ENCODE peak calls at places on chromosomes 12 and 14, in five cellular contexts. One of them, this sample, is unnamed.

GRCh38 chr12:102294568-102294967 is 96.9 kb upstream of the PMCH start:
- DNase-seq in spleen: no peak
- DNase-seq in esophagus squamous epithelium: no peak
- DNase-seq in heart left ventricle: no peak
- DNase-seq in lung: no peak
- DNase-seq in this sample: no peak

GRCh38 chr14:95504135-95505029 is 12.1 kb downstream of the SYNE3 start:
- DNase-seq in spleen: peak
- DNase-seq in esophagus squamous epithelium: no peak
- DNase-seq in heart left ventricle: no peak
- DNase-seq in lung: no peak
- DNase-seq in this sample: no peak

GRCh38 chr14:37776791-37777499 is 181.5 kb downstream of the TTC6 start:
- DNase-seq in spleen: no peak
- DNase-seq in esophagus squamous epithelium: no peak
- DNase-seq in heart left ventricle: no peak
- DNase-seq in lung: no peak
- DNase-seq in this sample: no peak

GRCh38 chr12:14086838-14087237 is 105.4 kb upstream of the GRIN2B start:
- DNase-seq in spleen: no peak
- DNase-seq in esophagus squamous epithelium: no peak
- DNase-seq in heart left ventricle: no peak
- DNase-seq in lung: no peak
- DNase-seq in this sample: no peak

GRCh38 chr12:1593232-1594044 is 943 bp downstream of the FBXL14 start:
- DNase-seq in spleen: peak
- DNase-seq in esophagus squamous epithelium: no peak
- DNase-seq in heart left ventricle: peak
- DNase-seq in lung: peak
- DNase-seq in this sample: peak

GRCh38 chr14:99261916-99262787 is 9.8 kb downstream of the BCL11B start:
- DNase-seq in spleen: peak
- DNase-seq in esophagus squamous epithelium: no peak
- DNase-seq in heart left ventricle: no peak
- DNase-seq in lung: no peak
- DNase-seq in this sample: no peak

GRCh38 chr12:14651371-14651770 is 45.0 kb downstream of the GUCY2C start:
- DNase-seq in spleen: no peak
- DNase-seq in esophagus squamous epithelium: no peak
- DNase-seq in heart left ventricle: no peak
- DNase-seq in lung: no peak
- DNase-seq in this sample: no peak

GRCh38 chr12:3129301-3130052 is 52.3 kb downstream of the TSPAN9 start:
- DNase-seq in spleen: no peak
- DNase-seq in esophagus squamous epithelium: no peak
- DNase-seq in heart left ventricle: no peak
- DNase-seq in lung: no peak
- DNase-seq in this sample: no peak

GRCh38 chr12:76820888-76821482 is 57.1 kb downstream of the ZDHHC17 start:
- DNase-seq in spleen: no peak
- DNase-seq in esophagus squamous epithelium: no peak
- DNase-seq in heart left ventricle: no peak
- DNase-seq in lung: no peak
- DNase-seq in this sample: no peak

GRCh38 chr14:96508900-96509299 is 6.7 kb downstream of the PAPOLA start:
- DNase-seq in spleen: no peak
- DNase-seq in esophagus squamous epithelium: no peak
- DNase-seq in heart left ventricle: no peak
- DNase-seq in lung: no peak
- DNase-seq in this sample: no peak

GRCh38 chr12:100959481-100959880 is 164.9 kb downstream of the ANO4 start:
- DNase-seq in spleen: no peak
- DNase-seq in esophagus squamous epithelium: no peak
- DNase-seq in heart left ventricle: no peak
- DNase-seq in lung: no peak
- DNase-seq in this sample: no peak

GRCh38 chr12:111597731-111598636 is 1.1 kb downstream of the ATXN2 start:
- DNase-seq in spleen: peak
- DNase-seq in esophagus squamous epithelium: no peak
- DNase-seq in heart left ventricle: peak
- DNase-seq in lung: peak
- DNase-seq in this sample: peak

GRCh38 chr12:102879144-102879763 is 37.8 kb downstream of the PAH start:
- DNase-seq in spleen: no peak
- DNase-seq in esophagus squamous epithelium: no peak
- DNase-seq in heart left ventricle: no peak
- DNase-seq in lung: no peak
- DNase-seq in this sample: peak

GRCh38 chr14:76937181-76938091 is 91.1 kb downstream of the IRF2BPL start:
- DNase-seq in spleen: no peak
- DNase-seq in esophagus squamous epithelium: no peak
- DNase-seq in heart left ventricle: peak
- DNase-seq in lung: no peak
- DNase-seq in this sample: peak

GRCh38 chr12:112331891-112332290 is 50.3 kb downstream of the HECTD4 start:
- DNase-seq in spleen: no peak
- DNase-seq in esophagus squamous epithelium: no peak
- DNase-seq in heart left ventricle: no peak
- DNase-seq in lung: no peak
- DNase-seq in this sample: no peak

GRCh38 chr14:22887260-22887989 is 4.4 kb downstream of the REM2 start:
- DNase-seq in spleen: no peak
- DNase-seq in esophagus squamous epithelium: no peak
- DNase-seq in heart left ventricle: no peak
- DNase-seq in lung: peak
- DNase-seq in this sample: peak

GRCh38 chr12:50934371-50934851 is 17.9 kb upstream of the HIGD1C start:
- DNase-seq in spleen: no peak
- DNase-seq in esophagus squamous epithelium: no peak
- DNase-seq in heart left ventricle: no peak
- DNase-seq in lung: no peak
- DNase-seq in this sample: no peak

GRCh38 chr12:89949457-89950195 is 241.0 kb upstream of the ATP2B1 start:
- DNase-seq in spleen: no peak
- DNase-seq in esophagus squamous epithelium: no peak
- DNase-seq in heart left ventricle: no peak
- DNase-seq in lung: no peak
- DNase-seq in this sample: no peak

GRCh38 chr12:86261142-86261541 is 5.0 kb upstream of the MGAT4C start:
- DNase-seq in spleen: no peak
- DNase-seq in esophagus squamous epithelium: no peak
- DNase-seq in heart left ventricle: no peak
- DNase-seq in lung: no peak
- DNase-seq in this sample: no peak

GRCh38 chr12:51525518-51525917 is 65.5 kb upstream of the SCN8A start:
- DNase-seq in spleen: no peak
- DNase-seq in esophagus squamous epithelium: no peak
- DNase-seq in heart left ventricle: no peak
- DNase-seq in lung: no peak
- DNase-seq in this sample: no peak

GRCh38 chr12:44247588-44247987 is 411.7 kb downstream of the TMEM117 start:
- DNase-seq in spleen: no peak
- DNase-seq in esophagus squamous epithelium: no peak
- DNase-seq in heart left ventricle: no peak
- DNase-seq in lung: no peak
- DNase-seq in this sample: no peak

GRCh38 chr12:108063192-108063591 is 65.9 kb upstream of the WSCD2 start:
- DNase-seq in spleen: no peak
- DNase-seq in esophagus squamous epithelium: no peak
- DNase-seq in heart left ventricle: no peak
- DNase-seq in lung: no peak
- DNase-seq in this sample: no peak

GRCh38 chr12:91272456-91273063 is 89.9 kb upstream of the DCN start:
- DNase-seq in spleen: no peak
- DNase-seq in esophagus squamous epithelium: no peak
- DNase-seq in heart left ventricle: peak
- DNase-seq in lung: no peak
- DNase-seq in this sample: peak

GRCh38 chr14:95025941-95026340 is 131.4 kb downstream of the DICER1 start:
- DNase-seq in spleen: no peak
- DNase-seq in esophagus squamous epithelium: no peak
- DNase-seq in heart left ventricle: no peak
- DNase-seq in lung: peak
- DNase-seq in this sample: no peak

GRCh38 chr12:30457621-30458289 is 237.9 kb downstream of the IPO8 start:
- DNase-seq in spleen: no peak
- DNase-seq in esophagus squamous epithelium: no peak
- DNase-seq in heart left ventricle: no peak
- DNase-seq in lung: no peak
- DNase-seq in this sample: no peak

GRCh38 chr12:1881301-1881700 is 37.2 kb downstream of the CACNA2D4 start:
- DNase-seq in spleen: no peak
- DNase-seq in esophagus squamous epithelium: no peak
- DNase-seq in heart left ventricle: no peak
- DNase-seq in lung: no peak
- DNase-seq in this sample: no peak

GRCh38 chr12:11827096-11827841 is 177.8 kb downstream of the ETV6 start:
- DNase-seq in spleen: no peak
- DNase-seq in esophagus squamous epithelium: no peak
- DNase-seq in heart left ventricle: no peak
- DNase-seq in lung: no peak
- DNase-seq in this sample: peak

GRCh38 chr12:11832100-11832499 is 182.6 kb downstream of the ETV6 start:
- DNase-seq in spleen: no peak
- DNase-seq in esophagus squamous epithelium: no peak
- DNase-seq in heart left ventricle: no peak
- DNase-seq in lung: no peak
- DNase-seq in this sample: no peak

GRCh38 chr12:11833174-11833895 is 183.9 kb downstream of the ETV6 start:
- DNase-seq in spleen: no peak
- DNase-seq in esophagus squamous epithelium: no peak
- DNase-seq in heart left ventricle: no peak
- DNase-seq in lung: no peak
- DNase-seq in this sample: no peak

GRCh38 chr12:11829764-11830194 is 180.3 kb downstream of the ETV6 start:
- DNase-seq in spleen: no peak
- DNase-seq in esophagus squamous epithelium: no peak
- DNase-seq in heart left ventricle: no peak
- DNase-seq in lung: no peak
- DNase-seq in this sample: no peak

GRCh38 chr12:11830298-11830937 is 180.9 kb downstream of the ETV6 start:
- DNase-seq in spleen: no peak
- DNase-seq in esophagus squamous epithelium: no peak
- DNase-seq in heart left ventricle: no peak
- DNase-seq in lung: no peak
- DNase-seq in this sample: no peak
- H3K27ac ChIP-seq in spleen: peak
- H3K27ac ChIP-seq in esophagus squamous epithelium: peak
- H3K27ac ChIP-seq in heart left ventricle: peak
- H3K27ac ChIP-seq in lung: no peak
- H3K27ac ChIP-seq in this sample: no peak

GRCh38 chr14:103006991-103007520 is 50.3 kb downstream of the CDC42BPB start:
- DNase-seq in spleen: peak
- DNase-seq in esophagus squamous epithelium: no peak
- DNase-seq in heart left ventricle: no peak
- DNase-seq in lung: no peak
- DNase-seq in this sample: no peak
- H3K27ac ChIP-seq in spleen: peak
- H3K27ac ChIP-seq in esophagus squamous epithelium: no peak
- H3K27ac ChIP-seq in heart left ventricle: no peak
- H3K27ac ChIP-seq in lung: no peak
- H3K27ac ChIP-seq in this sample: no peak

GRCh38 chr12:110289711-110290078 is 8.6 kb downstream of the ATP2A2 start:
- DNase-seq in spleen: no peak
- DNase-seq in esophagus squamous epithelium: no peak
- DNase-seq in heart left ventricle: no peak
- DNase-seq in lung: no peak
- DNase-seq in this sample: no peak

GRCh38 chr12:110289021-110289710 is 8.1 kb downstream of the ATP2A2 start:
- DNase-seq in spleen: no peak
- DNase-seq in esophagus squamous epithelium: no peak
- DNase-seq in heart left ventricle: no peak
- DNase-seq in lung: no peak
- DNase-seq in this sample: no peak

GRCh38 chr12:110282956-110283817 is 2.1 kb downstream of the ATP2A2 start:
- DNase-seq in spleen: no peak
- DNase-seq in esophagus squamous epithelium: no peak
- DNase-seq in heart left ventricle: no peak
- DNase-seq in lung: no peak
- DNase-seq in this sample: no peak

GRCh38 chr12:110284597-110284996 is 3.5 kb downstream of the ATP2A2 start:
- DNase-seq in spleen: no peak
- DNase-seq in esophagus squamous epithelium: no peak
- DNase-seq in heart left ventricle: no peak
- DNase-seq in lung: no peak
- DNase-seq in this sample: no peak

DNA sequence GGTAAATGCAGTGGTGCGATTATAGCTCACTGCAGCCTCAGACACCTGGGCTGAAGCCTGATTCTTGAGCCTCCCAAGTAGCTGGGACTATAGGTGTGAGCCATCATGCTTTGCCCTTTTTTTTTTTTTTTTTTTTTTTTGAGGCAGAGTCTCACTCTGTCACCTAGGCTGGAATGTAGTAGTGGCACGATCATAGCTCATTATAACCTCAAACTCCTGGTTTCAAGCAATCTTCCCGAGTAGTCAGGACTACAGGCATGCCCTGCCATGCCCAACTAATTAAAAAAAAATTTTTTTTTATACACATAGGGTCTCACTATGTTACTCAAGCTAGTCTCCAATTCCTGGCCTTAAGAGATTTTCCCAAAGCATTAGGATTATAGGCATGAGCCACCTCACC is 6.9 kb downstream of the ATP2A2 start:
- DNase-seq in spleen: no peak
- DNase-seq in esophagus squamous epithelium: no peak
- DNase-seq in heart left ventricle: no peak
- DNase-seq in lung: no peak
- DNase-seq in this sample: no peak
- H3K27ac ChIP-seq in spleen: no peak
- H3K27ac ChIP-seq in esophagus squamous epithelium: no peak
- H3K27ac ChIP-seq in heart left ventricle: peak
- H3K27ac ChIP-seq in lung: peak
- H3K27ac ChIP-seq in this sample: no peak

DNA sequence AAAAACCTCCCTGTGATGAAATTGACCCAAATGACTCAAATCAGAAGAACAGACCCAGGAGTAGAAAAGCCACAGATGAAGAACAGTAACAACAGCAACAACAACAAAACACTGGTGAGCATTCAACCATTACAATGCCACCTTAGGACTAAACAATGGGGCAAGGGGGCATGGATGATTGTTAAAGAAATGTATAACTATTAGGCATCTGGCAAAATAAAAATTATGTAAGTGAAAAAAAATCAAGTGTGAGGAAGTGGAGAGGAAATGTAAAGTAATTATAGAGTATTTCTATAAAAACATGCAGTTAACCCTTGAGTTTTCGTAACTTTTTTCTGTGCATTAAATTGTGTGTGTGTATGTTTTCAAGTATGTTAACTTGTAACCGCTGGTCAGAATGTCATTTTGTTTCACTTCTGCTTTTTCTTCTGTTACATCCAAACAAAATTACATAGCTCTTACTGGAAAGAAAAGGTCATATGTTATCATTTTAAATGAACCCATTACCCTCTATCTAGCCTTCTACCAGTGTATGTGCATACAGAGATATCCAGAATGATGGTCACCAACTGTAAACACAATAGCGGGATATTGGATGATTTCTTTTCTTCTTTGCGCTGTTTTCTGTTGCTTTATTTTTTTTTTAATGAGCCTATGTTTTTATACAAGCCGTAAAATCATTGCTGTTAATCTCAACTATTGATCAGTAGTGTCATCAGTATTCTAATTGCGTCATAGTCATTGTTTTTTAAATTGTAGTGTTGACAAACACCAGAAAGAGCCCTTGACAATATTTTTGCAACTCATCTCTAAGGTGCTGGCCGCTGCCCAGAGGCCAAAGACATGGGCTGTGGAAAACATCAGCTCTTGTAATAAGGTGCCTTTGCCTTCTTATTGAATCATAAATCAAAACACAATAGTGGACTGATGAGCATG is 170.6 kb downstream of the CRADD start:
- DNase-seq in spleen: no peak
- DNase-seq in esophagus squamous epithelium: no peak
- DNase-seq in heart left ventricle: no peak
- DNase-seq in lung: no peak
- DNase-seq in this sample: no peak
- H3K27ac ChIP-seq in spleen: peak
- H3K27ac ChIP-seq in esophagus squamous epithelium: peak
- H3K27ac ChIP-seq in heart left ventricle: no peak
- H3K27ac ChIP-seq in lung: no peak
- H3K27ac ChIP-seq in this sample: peak